ENCODE peak calls at places on chromosome 5, in six cellular contexts. One of them, this sample, is unnamed.

GRCh38 chr5:95915999-95916686 is 45.5 kb downstream of the ELL2 start:
- DNase-seq in activated CD8-positive, alpha-beta memory T cell treated with anti-CD3 and anti-CD28 coated beads for 24 hours: no peak
- DNase-seq in ELR: no peak
- DNase-seq in pons: peak
- DNase-seq in astrocyte: no peak
- DNase-seq in endothelial cell: no peak
- DNase-seq in this sample: no peak

GRCh38 chr5:33936004-33936380 is 194 bp upstream of the RXFP3 start:
- DNase-seq in activated CD8-positive, alpha-beta memory T cell treated with anti-CD3 and anti-CD28 coated beads for 24 hours: peak
- DNase-seq in ELR: peak
- DNase-seq in pons: no peak
- DNase-seq in astrocyte: peak
- DNase-seq in endothelial cell: peak
- DNase-seq in this sample: peak

GRCh38 chr5:142182840-142183239 is 74.3 kb downstream of the NDFIP1 start:
- DNase-seq in activated CD8-positive, alpha-beta memory T cell treated with anti-CD3 and anti-CD28 coated beads for 24 hours: no peak
- DNase-seq in ELR: no peak
- DNase-seq in pons: no peak
- DNase-seq in astrocyte: no peak
- DNase-seq in endothelial cell: no peak
- DNase-seq in this sample: no peak

GRCh38 chr5:94276056-94276455 is 342.3 kb downstream of the KIAA0825 start:
- DNase-seq in activated CD8-positive, alpha-beta memory T cell treated with anti-CD3 and anti-CD28 coated beads for 24 hours: no peak
- DNase-seq in ELR: no peak
- DNase-seq in pons: no peak
- DNase-seq in astrocyte: no peak
- DNase-seq in endothelial cell: no peak
- DNase-seq in this sample: no peak

GRCh38 chr5:168976311-168976893 is 324.5 kb downstream of the SLIT3 start:
- DNase-seq in activated CD8-positive, alpha-beta memory T cell treated with anti-CD3 and anti-CD28 coated beads for 24 hours: no peak
- DNase-seq in ELR: no peak
- DNase-seq in pons: no peak
- DNase-seq in astrocyte: peak
- DNase-seq in endothelial cell: no peak
- DNase-seq in this sample: no peak

GRCh38 chr5:109945097-109945678 is 255.5 kb downstream of the MAN2A1 start:
- DNase-seq in activated CD8-positive, alpha-beta memory T cell treated with anti-CD3 and anti-CD28 coated beads for 24 hours: no peak
- DNase-seq in ELR: no peak
- DNase-seq in pons: no peak
- DNase-seq in astrocyte: peak
- DNase-seq in endothelial cell: no peak
- DNase-seq in this sample: peak

GRCh38 chr5:154095819-154096380 is 57.1 kb downstream of the MFAP3 start:
- DNase-seq in activated CD8-positive, alpha-beta memory T cell treated with anti-CD3 and anti-CD28 coated beads for 24 hours: no peak
- DNase-seq in ELR: no peak
- DNase-seq in pons: no peak
- DNase-seq in astrocyte: no peak
- DNase-seq in endothelial cell: no peak
- DNase-seq in this sample: no peak

GRCh38 chr5:77076961-77077820 is 9.9 kb downstream of the ZBED3 start:
- DNase-seq in activated CD8-positive, alpha-beta memory T cell treated with anti-CD3 and anti-CD28 coated beads for 24 hours: peak
- DNase-seq in ELR: peak
- DNase-seq in pons: peak
- DNase-seq in astrocyte: peak
- DNase-seq in endothelial cell: peak
- DNase-seq in this sample: peak

GRCh38 chr5:157213527-157214243 is 33.0 kb downstream of the ITK start:
- DNase-seq in activated CD8-positive, alpha-beta memory T cell treated with anti-CD3 and anti-CD28 coated beads for 24 hours: no peak
- DNase-seq in ELR: no peak
- DNase-seq in pons: no peak
- DNase-seq in astrocyte: no peak
- DNase-seq in endothelial cell: no peak
- DNase-seq in this sample: no peak

GRCh38 chr5:179125789-179126505 is 65.8 kb downstream of the ZNF354C start:
- DNase-seq in activated CD8-positive, alpha-beta memory T cell treated with anti-CD3 and anti-CD28 coated beads for 24 hours: peak
- DNase-seq in ELR: no peak
- DNase-seq in pons: no peak
- DNase-seq in astrocyte: no peak
- DNase-seq in endothelial cell: no peak
- DNase-seq in this sample: no peak

GRCh38 chr5:17105744-17106450 is 111.5 kb upstream of the BASP1 start:
- DNase-seq in activated CD8-positive, alpha-beta memory T cell treated with anti-CD3 and anti-CD28 coated beads for 24 hours: no peak
- DNase-seq in ELR: peak
- DNase-seq in pons: peak
- DNase-seq in astrocyte: peak
- DNase-seq in endothelial cell: no peak
- DNase-seq in this sample: peak

GRCh38 chr5:170896779-170897178 is 35.0 kb downstream of the RANBP17 start:
- DNase-seq in activated CD8-positive, alpha-beta memory T cell treated with anti-CD3 and anti-CD28 coated beads for 24 hours: no peak
- DNase-seq in ELR: peak
- DNase-seq in pons: peak
- DNase-seq in astrocyte: peak
- DNase-seq in endothelial cell: peak
- DNase-seq in this sample: peak

GRCh38 chr5:95959051-95959963 is 2.3 kb downstream of the ELL2 start:
- DNase-seq in activated CD8-positive, alpha-beta memory T cell treated with anti-CD3 and anti-CD28 coated beads for 24 hours: no peak
- DNase-seq in ELR: peak
- DNase-seq in pons: peak
- DNase-seq in astrocyte: peak
- DNase-seq in endothelial cell: no peak
- DNase-seq in this sample: peak

GRCh38 chr5:135561266-135561665 is 17.5 kb downstream of the CXCL14 start:
- DNase-seq in activated CD8-positive, alpha-beta memory T cell treated with anti-CD3 and anti-CD28 coated beads for 24 hours: no peak
- DNase-seq in ELR: no peak
- DNase-seq in pons: no peak
- DNase-seq in astrocyte: no peak
- DNase-seq in endothelial cell: no peak
- DNase-seq in this sample: no peak

GRCh38 chr5:57718155-57718554 is 235.5 kb upstream of the ACTBL2 start:
- DNase-seq in activated CD8-positive, alpha-beta memory T cell treated with anti-CD3 and anti-CD28 coated beads for 24 hours: no peak
- DNase-seq in ELR: peak
- DNase-seq in pons: no peak
- DNase-seq in astrocyte: no peak
- DNase-seq in endothelial cell: no peak
- DNase-seq in this sample: peak

GRCh38 chr5:10555134-10555733 is 8.6 kb upstream of the ANKRD33B start:
- DNase-seq in activated CD8-positive, alpha-beta memory T cell treated with anti-CD3 and anti-CD28 coated beads for 24 hours: no peak
- DNase-seq in ELR: peak
- DNase-seq in pons: no peak
- DNase-seq in astrocyte: peak
- DNase-seq in endothelial cell: no peak
- DNase-seq in this sample: peak

GRCh38 chr5:24141046-24141445 is 503.7 kb downstream of the CDH10 start:
- DNase-seq in activated CD8-positive, alpha-beta memory T cell treated with anti-CD3 and anti-CD28 coated beads for 24 hours: no peak
- DNase-seq in ELR: no peak
- DNase-seq in pons: peak
- DNase-seq in astrocyte: no peak
- DNase-seq in endothelial cell: no peak
- DNase-seq in this sample: peak

GRCh38 chr5:168770036-168770498 is 190.9 kb upstream of the PANK3 start:
- DNase-seq in activated CD8-positive, alpha-beta memory T cell treated with anti-CD3 and anti-CD28 coated beads for 24 hours: no peak
- DNase-seq in ELR: no peak
- DNase-seq in pons: no peak
- DNase-seq in astrocyte: no peak
- DNase-seq in endothelial cell: no peak
- DNase-seq in this sample: no peak

GRCh38 chr5:1330847-1331831 is 13.8 kb downstream of the CLPTM1L start:
- DNase-seq in activated CD8-positive, alpha-beta memory T cell treated with anti-CD3 and anti-CD28 coated beads for 24 hours: no peak
- DNase-seq in ELR: no peak
- DNase-seq in pons: no peak
- DNase-seq in astrocyte: no peak
- DNase-seq in endothelial cell: no peak
- DNase-seq in this sample: no peak

GRCh38 chr5:139388198-139388821 is 1.4 kb downstream of the MZB1 start:
- DNase-seq in activated CD8-positive, alpha-beta memory T cell treated with anti-CD3 and anti-CD28 coated beads for 24 hours: no peak
- DNase-seq in ELR: no peak
- DNase-seq in pons: no peak
- DNase-seq in astrocyte: no peak
- DNase-seq in endothelial cell: peak
- DNase-seq in this sample: no peak

GRCh38 chr5:157560560-157560959 is 15.0 kb downstream of the ADAM19 start:
- DNase-seq in activated CD8-positive, alpha-beta memory T cell treated with anti-CD3 and anti-CD28 coated beads for 24 hours: no peak
- DNase-seq in ELR: no peak
- DNase-seq in pons: no peak
- DNase-seq in astrocyte: no peak
- DNase-seq in endothelial cell: no peak
- DNase-seq in this sample: no peak

GRCh38 chr5:24059006-24059405 is 551.6 kb downstream of the PRDM9 start:
- DNase-seq in activated CD8-positive, alpha-beta memory T cell treated with anti-CD3 and anti-CD28 coated beads for 24 hours: no peak
- DNase-seq in ELR: no peak
- DNase-seq in pons: no peak
- DNase-seq in astrocyte: peak
- DNase-seq in endothelial cell: no peak
- DNase-seq in this sample: peak

GRCh38 chr5:142800776-142801494 is 30.8 kb downstream of the ARHGAP26 start:
- DNase-seq in activated CD8-positive, alpha-beta memory T cell treated with anti-CD3 and anti-CD28 coated beads for 24 hours: peak
- DNase-seq in ELR: no peak
- DNase-seq in pons: no peak
- DNase-seq in astrocyte: no peak
- DNase-seq in endothelial cell: no peak
- DNase-seq in this sample: no peak

GRCh38 chr5:14745753-14746152 is 81.2 kb downstream of the OTULIN start:
- DNase-seq in activated CD8-positive, alpha-beta memory T cell treated with anti-CD3 and anti-CD28 coated beads for 24 hours: peak
- DNase-seq in ELR: no peak
- DNase-seq in pons: no peak
- DNase-seq in astrocyte: no peak
- DNase-seq in endothelial cell: no peak
- DNase-seq in this sample: no peak

GRCh38 chr5:115685480-115685879 is 59.6 kb upstream of the TMED7 start:
- DNase-seq in activated CD8-positive, alpha-beta memory T cell treated with anti-CD3 and anti-CD28 coated beads for 24 hours: no peak
- DNase-seq in ELR: no peak
- DNase-seq in pons: no peak
- DNase-seq in astrocyte: peak
- DNase-seq in endothelial cell: no peak
- DNase-seq in this sample: no peak